ENCODE peak calls at places on chromosome 14, in four cellular contexts. A, W, I and Q are unnamed samples.

GRCh38 chr14:49549881-49550280 is 36.3 kb downstream of the RPS29 start:
- DNase-seq in I (no peak), W (no peak), A (peak; percentile 66), Q (no peak)

GRCh38 chr14:89205137-89205740 is 211.8 kb downstream of the FOXN3 start:
- DNase-seq in I (no peak), A (no peak), W (no peak), Q (no peak)

GRCh38 chr14:36818794-36819384 is 157.2 kb downstream of the PAX9 start:
- DNase-seq in A (peak; percentile 57), W (no peak), I (no peak), Q (no peak)

GRCh38 chr14:72604133-72604532 is 289.8 kb downstream of the DPF3 start:
- DNase-seq in A (no peak), I (no peak), W (no peak), Q (no peak)

GRCh38 chr14:66508846-66509621 is 1.1 kb downstream of the GPHN start:
- DNase-seq in W (no peak), A (peak; percentile 61), I (peak; percentile 55), Q (peak; percentile 54)

GRCh38 chr14:35122696-35123387 is 490 bp downstream of the PRORP start:
- DNase-seq in I (no peak), W (no peak), A (peak; percentile 71), Q (no peak)

GRCh38 chr14:88986146-88986841 is 161.8 kb downstream of the TTC8 start:
- DNase-seq in W (no peak), I (no peak), A (peak; percentile 83), Q (no peak)

GRCh38 chr14:75069811-75070145 is 337 bp downstream of the ZC2HC1C start:
- DNase-seq in W (no peak), I (no peak), A (no peak), Q (no peak)

GRCh38 chr14:80519002-80519401 is 307.7 kb upstream of the DIO2 start:
- DNase-seq in A (no peak), W (no peak), I (no peak), Q (no peak)

GRCh38 chr14:103746706-103747105 is 31.1 kb downstream of the ZFYVE21 start:
- DNase-seq in A (peak; percentile 60), W (no peak), I (no peak), Q (no peak)

GRCh38 chr14:102140027-102140749 is 491 bp downstream of the WDR20 start:
- DNase-seq in W (peak; percentile 46), I (no peak), A (peak; percentile 69), Q (peak; percentile 39)

GRCh38 chr14:52641745-52642144 is 53.6 kb downstream of the ERO1A start:
- DNase-seq in W (no peak), I (no peak), A (no peak), Q (no peak)

GRCh38 chr14:21098134-21098891 is at the start of gene ZNF219:
- DNase-seq in W (peak; percentile 78), I (no peak), A (peak; percentile 58), Q (peak; percentile 65)

DNA sequence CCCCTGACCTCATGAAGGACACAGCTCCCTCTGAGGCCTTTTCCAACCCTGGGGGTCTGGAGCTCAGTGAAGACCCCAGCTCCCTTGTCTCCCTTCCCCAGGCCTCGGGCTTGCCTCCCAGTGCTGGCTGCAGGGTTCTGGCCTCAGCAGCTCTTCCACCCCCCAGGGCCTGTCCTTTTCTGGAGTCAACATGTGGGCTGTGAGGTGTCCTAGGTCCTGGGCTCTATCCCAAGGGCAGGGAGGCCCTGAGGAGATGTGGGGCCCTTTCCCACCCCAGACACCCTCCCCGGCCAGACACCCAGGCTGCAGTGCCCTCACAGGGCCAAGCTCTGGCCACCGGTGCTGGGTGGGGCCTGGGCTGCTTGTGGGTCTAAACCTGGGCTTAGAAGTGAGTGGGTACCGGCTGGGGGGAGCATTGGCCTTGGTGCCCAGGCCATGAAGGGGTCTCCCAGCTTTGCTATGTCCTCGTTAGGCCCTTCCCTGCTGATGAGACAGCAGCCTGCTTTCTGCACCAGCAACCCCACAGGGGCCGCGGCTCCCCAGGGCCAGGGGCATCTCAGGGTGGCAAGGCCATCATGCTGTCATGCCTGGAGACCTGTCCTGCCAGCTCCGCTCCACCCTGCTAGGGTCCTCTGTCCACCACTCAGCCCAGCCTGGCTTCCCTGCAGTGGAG is 2.7 kb upstream of the CRIP2 start:
- DNase-seq in I (no peak), A (no peak), W (no peak), Q (no peak)
- H3K27ac ChIP-seq in I (no peak overlapping the region), A (no peak overlapping the region), W (no peak overlapping the region), Q (no peak overlapping the region)

DNA sequence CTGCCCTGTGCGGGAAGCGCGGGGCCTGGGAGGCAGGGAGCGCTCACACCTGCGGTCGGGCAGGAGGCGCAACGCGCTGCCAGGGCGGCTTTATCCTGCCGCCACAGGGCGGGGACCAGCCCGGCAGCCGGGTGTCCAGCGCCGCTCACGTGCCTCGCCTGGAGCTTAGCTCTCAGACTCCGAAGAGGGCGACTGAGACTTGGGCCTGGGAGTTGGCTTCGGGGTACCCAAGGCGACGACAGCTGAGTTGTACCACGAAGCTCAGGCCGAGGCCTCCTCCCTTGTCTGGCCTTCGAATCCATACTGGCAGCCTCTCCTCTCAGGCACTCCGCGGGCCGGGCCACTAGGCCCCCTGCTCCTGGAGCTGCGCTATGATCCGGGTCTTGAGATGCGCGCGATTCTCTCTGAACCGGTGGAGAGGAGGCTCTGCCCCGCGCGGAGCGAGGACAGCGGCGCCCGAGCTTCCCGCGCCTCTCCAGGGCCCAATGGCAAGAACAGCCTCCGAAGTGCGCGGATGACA is 6.9 kb downstream of the SIX1 start:
- DNase-seq in W (no peak), I (no peak), A (no peak), Q (no peak)
- H2AFZ ChIP-seq in W (no peak overlapping the region), I (no peak overlapping the region), A (no peak overlapping the region), Q (no peak overlapping the region)

GRCh38 chr14:55047301-55048053 is 4.0 kb upstream of the MAPK1IP1L start:
- DNase-seq in A (no peak), W (no peak), I (no peak), Q (no peak)
- H3K27ac ChIP-seq in A (no peak overlapping the region), W (no peak overlapping the region), I (no peak overlapping the region), Q (no peak overlapping the region)

DNA sequence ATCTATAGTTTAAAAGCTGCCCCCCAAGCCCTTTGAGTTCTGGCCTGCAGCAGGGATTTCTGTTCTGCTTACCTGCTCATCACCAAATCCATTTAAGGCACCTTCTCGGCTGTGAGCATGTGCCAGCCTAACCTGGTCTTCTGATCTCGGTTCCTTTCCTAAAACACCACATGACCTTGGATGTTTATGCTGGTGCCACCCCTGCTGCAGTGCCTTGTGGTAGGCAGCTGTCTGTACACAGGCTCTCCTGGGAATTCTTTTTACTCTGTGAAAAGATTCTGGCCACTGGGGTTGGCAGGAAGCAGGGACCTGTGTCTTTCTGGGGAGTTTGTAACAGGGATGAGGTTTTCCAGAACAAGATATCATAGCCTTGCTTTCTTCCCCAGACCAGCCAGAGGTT is 10.5 kb upstream of the PLEKHG3 start:
- DNase-seq in W (no peak), A (no peak), I (no peak), Q (no peak)
- H2AFZ ChIP-seq in W (no peak overlapping the region), A (no peak overlapping the region), I (no peak overlapping the region), Q (no peak overlapping the region)

GRCh38 chr14:37830271-37830670 is 234.8 kb downstream of the TTC6 start:
- DNase-seq in W (no peak), I (no peak), A (no peak), Q (no peak)

GRCh38 chr14:37824936-37825698 is 229.7 kb downstream of the TTC6 start:
- DNase-seq in W (no peak), I (no peak), A (peak; percentile 4), Q (no peak)

DNA sequence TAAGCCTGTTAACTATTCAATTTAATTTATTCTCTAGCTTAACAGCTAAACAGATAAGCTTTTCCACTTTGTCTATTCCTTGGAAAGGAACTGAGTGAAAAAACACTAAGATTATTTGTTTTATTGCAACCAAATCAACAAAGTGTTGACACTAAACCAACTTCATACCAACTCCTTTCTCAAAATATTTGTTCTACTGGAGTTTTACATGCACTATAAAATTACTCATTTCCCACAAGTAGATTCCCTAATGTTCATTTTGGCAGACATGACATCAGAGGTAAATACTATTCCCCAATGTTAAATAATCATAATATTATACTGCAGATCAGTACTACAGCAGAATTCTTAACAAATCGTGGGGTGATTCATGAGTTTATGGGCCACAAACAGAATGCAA is 231.4 kb downstream of the TTC6 start:
- DNase-seq in A (no peak), I (no peak), W (no peak), Q (no peak)
- H3K27ac ChIP-seq in A (no peak overlapping the region), I (no peak overlapping the region), W (no peak overlapping the region), Q (no peak overlapping the region)

GRCh38 chr14:94653321-94653720 is 41.1 kb downstream of the SERPINA3 start:
- DNase-seq in I (no peak), A (no peak), W (no peak), Q (no peak)
- H2AFZ ChIP-seq in I (no peak overlapping the region), A (no peak overlapping the region), W (no peak overlapping the region), Q (no peak overlapping the region)

GRCh38 chr14:91515979-91516378 is 5.9 kb upstream of the PPP4R3A start:
- DNase-seq in W (no peak), A (no peak), I (no peak), Q (no peak)
- H3K27ac ChIP-seq in W (no peak overlapping the region), A (no peak overlapping the region), I (no peak overlapping the region), Q (no peak overlapping the region)

GRCh38 chr14:99359906-99360305 is 87.9 kb upstream of the BCL11B start:
- DNase-seq in A (no peak), W (no peak), I (no peak), Q (no peak)
- H2AFZ ChIP-seq in A (no peak overlapping the region), W (no peak overlapping the region), I (no peak overlapping the region), Q (no peak overlapping the region)

DNA sequence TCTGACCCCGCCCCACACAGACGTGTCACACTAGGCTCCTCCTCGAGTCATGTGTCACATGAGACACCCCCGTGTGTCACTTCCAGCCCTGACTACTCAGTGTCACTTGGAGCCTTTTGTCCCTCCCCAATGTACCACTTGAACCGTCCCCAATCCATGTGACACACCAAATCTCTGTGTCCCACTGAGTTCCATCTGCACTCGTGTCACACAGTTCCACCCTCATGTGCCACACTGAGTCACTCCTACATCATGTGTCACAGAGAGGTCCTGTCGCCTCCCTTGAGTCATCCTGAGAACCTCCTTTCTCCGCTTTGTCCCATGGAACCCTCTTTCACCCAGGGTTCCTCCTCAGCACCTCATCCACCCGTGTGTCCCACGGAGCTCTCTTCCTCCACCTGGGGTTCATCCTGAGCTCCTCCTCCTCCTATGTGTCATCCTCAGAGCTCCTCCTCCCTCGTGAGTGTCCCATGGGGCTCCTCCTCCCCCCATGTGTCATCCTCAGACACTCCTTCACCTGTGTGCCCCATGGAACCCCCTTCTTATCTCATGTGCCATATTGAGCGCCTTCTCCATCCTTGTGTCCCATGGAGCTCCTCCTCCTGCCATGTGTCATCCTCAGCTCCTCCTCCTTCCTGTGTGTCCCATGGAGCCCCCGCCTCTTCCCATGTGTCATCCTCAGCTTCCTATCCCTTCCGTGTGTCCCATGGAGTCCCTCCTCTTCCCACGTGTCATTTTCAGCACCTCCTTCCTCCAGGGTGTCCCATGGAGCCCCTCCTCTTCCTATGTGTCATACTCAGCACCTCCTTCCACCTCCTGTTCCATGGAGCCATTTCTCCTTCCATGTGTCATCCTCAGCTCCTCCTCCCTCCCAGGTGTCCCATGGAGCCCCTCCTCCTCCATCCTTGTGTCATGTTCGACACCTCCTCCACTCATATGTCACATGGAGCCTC is 32.0 kb downstream of the RTL1 start:
- DNase-seq in I (no peak), W (peak; percentile 78), A (peak; percentile 82), Q (no peak)
- H3K27ac ChIP-seq in I (no peak overlapping the region), W (peak overlapping the region; percentile 87), A (peak overlapping the region; percentile 71), Q (no peak overlapping the region)